ENCODE peak calls at places on chromosomes 6 and 20, in ten cellular contexts. One of them, this sample, is unnamed.

GRCh38 chr6:33160728-33161323 is 31.4 kb downstream of the COL11A2 start:
- DNase-seq in ureter: peak; percentile 66
- DNase-seq in GM04504: peak; percentile 75
- DNase-seq in lower leg skin: peak; percentile 84
- DNase-seq in neural crest cell: no peak
- DNase-seq in lower lobe of right lung: peak; percentile 74
- DNase-seq in germinal center: no peak
- DNase-seq in omental fat pad: no peak
- DNase-seq in left lung: no peak
- DNase-seq in fibroblast of mammary gland: peak; percentile 85
- DNase-seq in this sample: peak; percentile 29

GRCh38 chr6:114342826-114343781 is at the start of gene HS3ST5:
- DNase-seq in ureter: peak; percentile 73
- DNase-seq in GM04504: no peak
- DNase-seq in lower leg skin: no peak
- DNase-seq in neural crest cell: peak; percentile 63
- DNase-seq in lower lobe of right lung: peak; percentile 45
- DNase-seq in germinal center: peak; percentile 6
- DNase-seq in omental fat pad: no peak
- DNase-seq in left lung: peak; percentile 65
- DNase-seq in fibroblast of mammary gland: peak; percentile 12
- DNase-seq in this sample: peak; percentile 16

GRCh38 chr6:26205161-26205624 is 118.0 kb downstream of the HFE start:
- DNase-seq in ureter: peak; percentile 91
- DNase-seq in GM04504: peak; percentile 66
- DNase-seq in lower leg skin: peak; percentile 94
- DNase-seq in neural crest cell: peak; percentile 59
- DNase-seq in lower lobe of right lung: peak; percentile 85
- DNase-seq in germinal center: peak; percentile 81
- DNase-seq in omental fat pad: no peak
- DNase-seq in left lung: peak; percentile 85
- DNase-seq in fibroblast of mammary gland: peak; percentile 84
- DNase-seq in this sample: peak; percentile 82

GRCh38 chr20:58718729-58719128 is 26.1 kb downstream of the NPEPL1 start:
- DNase-seq in ureter: no peak
- DNase-seq in GM04504: no peak
- DNase-seq in lower leg skin: peak; percentile 49
- DNase-seq in neural crest cell: no peak
- DNase-seq in lower lobe of right lung: no peak
- DNase-seq in germinal center: no peak
- DNase-seq in omental fat pad: no peak
- DNase-seq in left lung: peak; percentile 37
- DNase-seq in fibroblast of mammary gland: no peak
- DNase-seq in this sample: no peak

GRCh38 chr6:150409576-150410066 is 40.8 kb downstream of the IYD start:
- DNase-seq in ureter: peak; percentile 75
- DNase-seq in GM04504: no peak
- DNase-seq in lower leg skin: no peak
- DNase-seq in neural crest cell: no peak
- DNase-seq in lower lobe of right lung: peak; percentile 67
- DNase-seq in germinal center: peak; percentile 17
- DNase-seq in omental fat pad: peak; percentile 65
- DNase-seq in left lung: no peak
- DNase-seq in fibroblast of mammary gland: no peak
- DNase-seq in this sample: no peak

GRCh38 chr20:24764027-24764797 is 184.9 kb upstream of the CST7 start:
- DNase-seq in ureter: peak; percentile 33
- DNase-seq in GM04504: no peak
- DNase-seq in lower leg skin: peak; percentile 57
- DNase-seq in neural crest cell: no peak
- DNase-seq in lower lobe of right lung: no peak
- DNase-seq in germinal center: no peak
- DNase-seq in omental fat pad: no peak
- DNase-seq in left lung: peak; percentile 46
- DNase-seq in fibroblast of mammary gland: no peak
- DNase-seq in this sample: no peak

GRCh38 chr6:2737885-2738284 is 12.8 kb downstream of the MYLK4 start:
- DNase-seq in ureter: no peak
- DNase-seq in GM04504: no peak
- DNase-seq in lower leg skin: no peak
- DNase-seq in neural crest cell: no peak
- DNase-seq in lower lobe of right lung: no peak
- DNase-seq in germinal center: no peak
- DNase-seq in omental fat pad: no peak
- DNase-seq in left lung: no peak
- DNase-seq in fibroblast of mammary gland: no peak
- DNase-seq in this sample: no peak

GRCh38 chr20:51360451-51361230 is 181.9 kb downstream of the NFATC2 start:
- DNase-seq in ureter: no peak
- DNase-seq in GM04504: peak; percentile 95
- DNase-seq in lower leg skin: no peak
- DNase-seq in neural crest cell: no peak
- DNase-seq in lower lobe of right lung: no peak
- DNase-seq in germinal center: no peak
- DNase-seq in omental fat pad: no peak
- DNase-seq in left lung: no peak
- DNase-seq in fibroblast of mammary gland: peak; percentile 100
- DNase-seq in this sample: peak; percentile 94

GRCh38 chr20:58523072-58523681 is 8.0 kb upstream of the APCDD1L start:
- DNase-seq in ureter: peak; percentile 33
- DNase-seq in GM04504: no peak
- DNase-seq in lower leg skin: peak; percentile 59
- DNase-seq in neural crest cell: no peak
- DNase-seq in lower lobe of right lung: no peak
- DNase-seq in germinal center: no peak
- DNase-seq in omental fat pad: no peak
- DNase-seq in left lung: no peak
- DNase-seq in fibroblast of mammary gland: no peak
- DNase-seq in this sample: no peak

GRCh38 chr20:33909331-33909921 is 84.3 kb upstream of the RALY start:
- DNase-seq in ureter: no peak
- DNase-seq in GM04504: no peak
- DNase-seq in lower leg skin: no peak
- DNase-seq in neural crest cell: no peak
- DNase-seq in lower lobe of right lung: no peak
- DNase-seq in germinal center: no peak
- DNase-seq in omental fat pad: no peak
- DNase-seq in left lung: no peak
- DNase-seq in fibroblast of mammary gland: peak; percentile 57
- DNase-seq in this sample: peak; percentile 88

GRCh38 chr6:120908767-120909166 is 425.5 kb downstream of the TBC1D32 start:
- DNase-seq in ureter: no peak
- DNase-seq in GM04504: no peak
- DNase-seq in lower leg skin: no peak
- DNase-seq in neural crest cell: no peak
- DNase-seq in lower lobe of right lung: no peak
- DNase-seq in germinal center: no peak
- DNase-seq in omental fat pad: no peak
- DNase-seq in left lung: no peak
- DNase-seq in fibroblast of mammary gland: no peak
- DNase-seq in this sample: no peak